ENCODE peak calls at places on chromosomes 6 and 20, in seven cellular contexts. X is GM12865; P is ureter; F is NAMALWA; G is IMR-90; R is stimulated activated CD4-positive, alpha-beta T cell treated with anti-CD3 and anti-CD28 coated beads, Interleukin-1b, Interleukin-23, amount 100 ng/mL, for 24 hours; S is glutamatergic neuron. Y is an unnamed sample.

GRCh38 chr6:153143200-153143599 is 12.1 kb upstream of the RGS17 start:
- DNase-seq in G (no peak), X (no peak), P (no peak), R (no peak), F (no peak), S (no peak), Y (no peak)

GRCh38 chr6:140480852-140481251 is 1106.4 kb upstream of the CITED2 start:
- DNase-seq in P (no peak), S (no peak), F (peak), G (peak), X (peak), R (no peak), Y (peak)

GRCh38 chr6:52390361-52390727 is 28.4 kb downstream of the PAQR8 start:
- DNase-seq in X (peak), S (no peak), F (peak), P (no peak), R (peak), G (peak), Y (peak)

GRCh38 chr20:54090230-54091119 is 20.1 kb upstream of the BCAS1 start:
- DNase-seq in R (no peak), S (no peak), X (peak), F (peak), P (no peak), G (no peak), Y (no peak)

GRCh38 chr6:113649276-113649675 is 207.9 kb upstream of the MARCKS start:
- DNase-seq in F (no peak), P (no peak), S (no peak), R (no peak), X (peak), G (no peak), Y (no peak)

GRCh38 chr6:61586934-61587537 is 699.0 kb downstream of the KHDRBS2 start:
- DNase-seq in G (no peak), X (no peak), R (no peak), S (no peak), F (no peak), P (no peak), Y (no peak)

GRCh38 chr6:83113258-83113657 is 45.8 kb downstream of the DOP1A start:
- DNase-seq in S (no peak), X (no peak), R (no peak), P (no peak), F (no peak), G (peak), Y (no peak)

GRCh38 chr6:144162977-144163376 is 12.7 kb downstream of the STX11 start:
- DNase-seq in F (peak), R (no peak), X (peak), S (no peak), G (no peak), P (no peak), Y (no peak)

GRCh38 chr6:107629545-107630147 is 139.7 kb downstream of the SOBP start:
- DNase-seq in P (no peak), S (no peak), G (peak), R (no peak), X (no peak), F (no peak), Y (no peak)

GRCh38 chr6:161918154-161918553 is 644.3 kb upstream of the AGPAT4 start:
- DNase-seq in R (no peak), G (peak), F (no peak), P (no peak), S (no peak), X (no peak), Y (no peak)

GRCh38 chr20:49888341-49889244 is 26.7 kb downstream of the SPATA2 start:
- DNase-seq in S (peak), F (peak), R (peak), X (peak), G (peak), P (no peak), Y (peak)

GRCh38 chr6:27280064-27280539 is 32.0 kb downstream of the POM121L2 start:
- DNase-seq in X (peak), F (peak), S (peak), R (peak), G (peak), P (no peak), Y (peak)

GRCh38 chr20:56690531-56691175 is 61.5 kb downstream of the TFAP2C start:
- DNase-seq in X (no peak), F (no peak), G (no peak), S (no peak), P (peak), R (no peak), Y (no peak)

GRCh38 chr20:63933646-63934045 is 22.6 kb downstream of the UCKL1 start:
- DNase-seq in P (no peak), X (no peak), S (no peak), F (no peak), G (no peak), R (no peak), Y (no peak)

GRCh38 chr6:109460161-109460830 is 4.7 kb upstream of the MICAL1 start:
- DNase-seq in P (no peak), F (no peak), R (no peak), G (no peak), X (no peak), S (no peak), Y (no peak)

GRCh38 chr6:14542670-14543366 is 425.2 kb downstream of the CD83 start:
- DNase-seq in P (no peak), G (peak), R (peak), S (no peak), F (peak), X (peak), Y (peak)